ENCODE peak calls at places on chromosomes 2 and 18, in nine cellular contexts. B is PC-9, Z is endothelial cell, O is Calu3, E is epithelial cell of proximal tubule, J is neural progenitor cell, I is left ventricle myocardium inferior, H is astrocyte of the spinal cord, D is foreskin fibroblast. P is an unnamed sample.
A peak's percentile ranks its signal among the peaks of the same experiment; 100 is the strongest.

GRCh38 chr2:58680938-58681337 is 439.8 kb upstream of the FANCL start:
- DNase-seq in B (no peak), Z (no peak), O (no peak), E (no peak), J (no peak), I (no peak), H (no peak), D (peak; percentile 5), P (no peak)

GRCh38 chr2:239898292-239898925 is 126.7 kb downstream of the NDUFA10 start:
- DNase-seq in B (no peak), Z (no peak), O (no peak), E (no peak), J (no peak), I (no peak), H (no peak), D (no peak), P (no peak)

GRCh38 chr18:48945953-48946217 is 4.9 kb downstream of the SMAD7 start:
- DNase-seq in B (no peak), Z (no peak), O (no peak), E (no peak), J (no peak), I (no peak), H (no peak), D (no peak), P (no peak)

GRCh38 chr2:673615-674318 is 3.4 kb downstream of the TMEM18 start:
- DNase-seq in B (no peak), Z (no peak), O (no peak), E (no peak), J (no peak), I (no peak), H (peak; percentile 52), D (peak; percentile 73), P (no peak)

GRCh38 chr2:167335627-167336026 is 447.3 kb downstream of the XIRP2 start:
- DNase-seq in B (no peak), Z (no peak), O (no peak), E (no peak), J (no peak), I (no peak), H (peak; percentile 47), D (peak; percentile 54), P (no peak)

GRCh38 chr2:113211226-113212105 is 37.7 kb downstream of the PSD4 start:
- DNase-seq in B (peak; percentile 67), Z (no peak), O (no peak), E (no peak), J (no peak), I (no peak), H (peak; percentile 71), D (peak; percentile 82), P (no peak)

GRCh38 chr2:29777164-29777563 is 144.2 kb downstream of the ALK start:
- DNase-seq in B (no peak), Z (no peak), O (no peak), E (no peak), J (no peak), I (no peak), H (no peak), D (peak; percentile 56), P (no peak)

GRCh38 chr2:58032016-58032750 is 14.4 kb upstream of the VRK2 start:
- DNase-seq in B (no peak), Z (no peak), O (no peak), E (no peak), J (no peak), I (no peak), H (peak; percentile 43), D (no peak), P (no peak)

GRCh38 chr2:68284896-68285295 is 32.6 kb upstream of the PPP3R1 start:
- DNase-seq in B (no peak), Z (no peak), O (no peak), E (no peak), J (no peak), I (peak; percentile 69), H (peak; percentile 9), D (peak; percentile 92), P (no peak)

GRCh38 chr2:151718796-151719195 is 15.5 kb downstream of the NEB start:
- DNase-seq in B (no peak), Z (no peak), O (no peak), E (no peak), J (no peak), I (no peak), H (no peak), D (no peak), P (no peak)

GRCh38 chr2:160087854-160088745 is 25.7 kb upstream of the PLA2R1 start:
- DNase-seq in B (no peak), Z (no peak), O (peak; percentile 5), E (no peak), J (peak; percentile 20), I (no peak), H (no peak), D (peak; percentile 29), P (peak; percentile 12)
- TF ChIP-seq CTCF in B (peak; percentile 56), Z (no peak), O (peak; percentile 18), E (peak; percentile 42), J (peak; percentile 31), I (no peak), H (peak; percentile 10), D (peak; percentile 17), P (no peak)

GRCh38 chr2:119494163-119494790 is 30.0 kb downstream of the SCTR start:
- DNase-seq in B (no peak), Z (no peak), O (no peak), E (no peak), J (no peak), I (no peak), H (no peak), D (no peak), P (no peak)

GRCh38 chr2:119490653-119491195 is 33.6 kb downstream of the SCTR start:
- DNase-seq in B (no peak), Z (no peak), O (no peak), E (peak; percentile 39), J (no peak), I (no peak), H (no peak), D (no peak), P (no peak)

GRCh38 chr2:119489232-119489952 is 34.9 kb downstream of the SCTR start:
- DNase-seq in B (no peak), Z (no peak), O (no peak), E (no peak), J (no peak), I (no peak), H (no peak), D (no peak), P (no peak)

GRCh38 chr2:119490106-119490505 is 34.2 kb downstream of the SCTR start:
- DNase-seq in B (no peak), Z (no peak), O (no peak), E (no peak), J (no peak), I (no peak), H (no peak), D (no peak), P (no peak)

GRCh38 chr2:119491776-119492525 is 32.3 kb downstream of the SCTR start:
- DNase-seq in B (peak; percentile 97), Z (no peak), O (peak; percentile 74), E (peak; percentile 97), J (no peak), I (no peak), H (peak; percentile 69), D (peak; percentile 67), P (no peak)
- TF ChIP-seq CTCF in B (no peak), Z (no peak), O (no peak), E (no peak), J (no peak), I (no peak), H (no peak), D (no peak), P (no peak)

GRCh38 chr2:142220901-142221300 is 90.1 kb upstream of the LRP1B start:
- DNase-seq in B (no peak), Z (no peak), O (no peak), E (no peak), J (no peak), I (no peak), H (peak; percentile 64), D (peak; percentile 6), P (no peak)
- TF ChIP-seq CTCF in B (no peak), Z (no peak), O (no peak), E (no peak), J (no peak), I (no peak), H (no peak), D (no peak), P (no peak)

GRCh38 chr2:203909946-203910476 is 26.6 kb upstream of the ICOS start:
- DNase-seq in B (no peak), Z (no peak), O (no peak), E (no peak), J (no peak), I (no peak), H (no peak), D (peak; percentile 17), P (no peak)
- TF ChIP-seq CTCF in B (peak; percentile 15), Z (no peak), O (no peak), E (no peak), J (no peak), I (no peak), H (no peak), D (no peak), P (no peak)

GRCh38 chr2:55048514-55048924 is 1.7 kb downstream of the RTN4 start:
- DNase-seq in B (no peak), Z (no peak), O (peak; percentile 16), E (no peak), J (no peak), I (no peak), H (no peak), D (peak; percentile 62), P (no peak)
- TF ChIP-seq CTCF in B (no peak), Z (no peak), O (no peak), E (peak; percentile 19), J (no peak), I (no peak), H (peak; percentile 28), D (no peak), P (no peak)